ENCODE peak calls at places on chromosomes 4 and X, in four cellular contexts. O, H, M and G are unnamed samples.

GRCh38 chr4:85127653-85128052 is 161.2 kb upstream of the WDFY3 start:
- DNase-seq in O (peak), H (peak), M (peak), G (no peak)

GRCh38 chrX:30141966-30142365 is 73.4 kb upstream of the MAGEB2 start:
- DNase-seq in O (peak), H (peak), M (peak), G (no peak)

GRCh38 chr4:39062499-39062898 is 467 bp downstream of the KLHL5 start:
- DNase-seq in O (no peak), H (no peak), M (no peak), G (no peak)

GRCh38 chr4:25843340-25844097 is 19.3 kb downstream of the SEL1L3 start:
- DNase-seq in O (peak), H (no peak), M (no peak), G (no peak)

GRCh38 chr4:11814758-11815157 is 386.1 kb upstream of the HS3ST1 start:
- DNase-seq in O (no peak), H (no peak), M (no peak), G (no peak)

GRCh38 chr4:165461176-165461835 is 82.5 kb downstream of the CPE start:
- DNase-seq in O (no peak), H (no peak), M (no peak), G (no peak)

GRCh38 chrX:115233497-115234219 is at the start of gene LRCH2:
- DNase-seq in O (no peak), H (peak), M (peak), G (no peak)

GRCh38 chr4:7319024-7319423 is 115.7 kb downstream of the PSAPL1 start:
- DNase-seq in O (no peak), H (no peak), M (no peak), G (no peak)

GRCh38 chr4:932713-933070 is 432 bp downstream of the TMEM175 start:
- DNase-seq in O (no peak), H (no peak), M (peak), G (no peak)

GRCh38 chrX:7068939-7069367 is 78.6 kb upstream of the STS start:
- DNase-seq in O (no peak), H (peak), M (no peak), G (no peak)

GRCh38 chr4:89737888-89738287 is 99.1 kb downstream of the SNCA start:
- DNase-seq in O (peak), H (peak), M (no peak), G (no peak)